ENCODE peak calls at places on chromosomes 5 and 9, in eight cellular contexts. U, H, W, E, V, J, F and R are unnamed samples.

GRCh38 chr5:77397686-77398300 is 94.3 kb downstream of the WDR41 start:
- DNase-seq in U (no peak), H (no peak), W (no peak), E (no peak), V (no peak), J (no peak), F (no peak), R (no peak)

GRCh38 chr5:116442095-116442534 is 132.5 kb downstream of the SEMA6A start:
- DNase-seq in U (no peak), H (peak; percentile 68), W (no peak), E (no peak), V (no peak), J (no peak), F (no peak), R (no peak)

GRCh38 chr9:27569406-27569805 is 3.9 kb downstream of the C9orf72 start:
- DNase-seq in U (no peak), H (no peak), W (no peak), E (no peak), V (no peak), J (no peak), F (no peak), R (no peak)

GRCh38 chr5:128464596-128464995 is 73.4 kb downstream of the FBN2 start:
- DNase-seq in U (no peak), H (no peak), W (no peak), E (no peak), V (no peak), J (no peak), F (no peak), R (no peak)

GRCh38 chr5:31021181-31021624 is 172.3 kb upstream of the CDH6 start:
- DNase-seq in U (no peak), H (no peak), W (no peak), E (peak; percentile 5), V (no peak), J (no peak), F (no peak), R (no peak)

GRCh38 chr5:176562189-176562588 is 13.0 kb downstream of the CDHR2 start:
- DNase-seq in U (no peak), H (no peak), W (no peak), E (no peak), V (no peak), J (no peak), F (no peak), R (no peak)

GRCh38 chr5:151906246-151906645 is 18.4 kb downstream of the GLRA1 start:
- DNase-seq in U (no peak), H (no peak), W (no peak), E (no peak), V (no peak), J (no peak), F (no peak), R (no peak)

GRCh38 chr5:16934123-16934522 is 2.0 kb downstream of the MYO10 start:
- DNase-seq in U (peak; percentile 63), H (peak; percentile 74), W (no peak), E (peak; percentile 86), V (peak; percentile 73), J (peak; percentile 63), F (no peak), R (no peak)

GRCh38 chr5:40853632-40854192 is 12.5 kb downstream of the CARD6 start:
- DNase-seq in U (no peak), H (no peak), W (no peak), E (no peak), V (no peak), J (no peak), F (no peak), R (no peak)

GRCh38 chr5:53463909-53464621 is 16.4 kb upstream of the FST start:
- DNase-seq in U (no peak), H (no peak), W (no peak), E (no peak), V (no peak), J (no peak), F (no peak), R (no peak)

GRCh38 chr5:107875834-107876233 is 205.1 kb upstream of the EFNA5 start:
- DNase-seq in U (peak; percentile 65), H (no peak), W (no peak), E (no peak), V (no peak), J (no peak), F (no peak), R (no peak)

GRCh38 chr5:22835630-22836029 is 17.5 kb downstream of the CDH12 start:
- DNase-seq in U (no peak), H (no peak), W (no peak), E (no peak), V (no peak), J (no peak), F (no peak), R (no peak)

GRCh38 chr5:45507174-45507573 is 189.0 kb downstream of the HCN1 start:
- DNase-seq in U (no peak), H (no peak), W (no peak), E (peak; percentile 78), V (no peak), J (no peak), F (no peak), R (no peak)

GRCh38 chr5:132426525-132427138 is 57.1 kb downstream of the SLC22A5 start:
- DNase-seq in U (no peak), H (peak; percentile 88), W (no peak), E (peak; percentile 80), V (peak; percentile 91), J (peak; percentile 46), F (peak; percentile 59), R (peak; percentile 77)

GRCh38 chr9:134132208-134132870 is 3.5 kb upstream of the WDR5 start:
- DNase-seq in U (no peak), H (peak; percentile 32), W (no peak), E (no peak), V (no peak), J (no peak), F (no peak), R (no peak)

GRCh38 chr5:124888050-124888506 is 141.6 kb upstream of the ZNF608 start:
- DNase-seq in U (no peak), H (no peak), W (no peak), E (no peak), V (no peak), J (no peak), F (no peak), R (no peak)

GRCh38 chr5:12413585-12413984 is 509.3 kb upstream of the CTNND2 start:
- DNase-seq in U (no peak), H (no peak), W (no peak), E (no peak), V (no peak), J (no peak), F (no peak), R (no peak)

GRCh38 chr5:149544199-149544472 is 7.1 kb downstream of the CSNK1A1 start:
- DNase-seq in U (no peak), H (no peak), W (no peak), E (peak; percentile 49), V (no peak), J (no peak), F (no peak), R (no peak)

GRCh38 chr5:149543361-149544198 is 7.7 kb downstream of the CSNK1A1 start:
- DNase-seq in U (no peak), H (no peak), W (no peak), E (peak; percentile 58), V (no peak), J (no peak), F (no peak), R (no peak)

GRCh38 chr5:149541893-149542292 is 9.3 kb downstream of the CSNK1A1 start:
- DNase-seq in U (no peak), H (no peak), W (no peak), E (no peak), V (no peak), J (no peak), F (no peak), R (no peak)

GRCh38 chr5:149546974-149547373 is 4.3 kb downstream of the CSNK1A1 start:
- DNase-seq in U (no peak), H (no peak), W (no peak), E (no peak), V (no peak), J (no peak), F (no peak), R (no peak)

DNA sequence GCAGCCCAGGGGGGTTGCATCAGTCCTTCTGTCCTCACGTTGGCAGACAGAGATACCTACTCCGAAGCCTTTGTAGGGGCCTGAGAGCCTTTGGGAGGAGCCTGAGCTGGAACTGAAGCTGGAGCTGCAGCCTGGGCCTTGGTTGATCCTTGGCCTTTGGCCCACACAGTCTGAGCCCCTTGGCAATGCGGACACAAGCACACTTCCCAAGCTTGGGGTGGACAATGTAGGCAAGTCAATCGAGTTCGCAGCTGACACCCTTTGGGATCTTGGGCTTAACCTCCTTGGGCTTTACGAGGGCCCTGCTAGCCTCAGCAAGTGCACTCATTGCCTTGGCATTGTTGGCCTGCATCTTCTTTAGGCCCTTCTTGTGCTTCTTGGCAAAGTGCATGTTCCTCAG is 5.9 kb downstream of the CSNK1A1 start:
- DNase-seq in U (no peak), H (no peak), W (no peak), E (no peak), V (no peak), J (no peak), F (no peak), R (no peak)
- TF ChIP-seq POLR2A in U (no peak), H (no peak), W (no peak), E (no peak), V (no peak), J (no peak), F (no peak), R (no peak)

GRCh38 chr9:93024646-93024910 is 33.9 kb upstream of the SUSD3 start:
- DNase-seq in U (no peak), H (no peak), W (no peak), E (no peak), V (no peak), J (no peak), F (no peak), R (no peak)
- H3K4me1 ChIP-seq in U (no peaks in the 10 kb centered on the region), H (no peaks in the 10 kb centered on the region), W (peaks cover 11% of the 10 kb centered on the region), E (no peaks in the 10 kb centered on the region), V (peaks cover 4% of the 10 kb centered on the region), J (no peaks in the 10 kb centered on the region), F (no peaks in the 10 kb centered on the region), R (no peaks in the 10 kb centered on the region)

GRCh38 chr9:129111143-129111761 is at the start of gene PTPA:
- DNase-seq in U (peak; percentile 70), H (peak; percentile 95), W (no peak), E (peak; percentile 88), V (peak; percentile 91), J (peak; percentile 84), F (peak; percentile 55), R (peak; percentile 76)
- TF ChIP-seq POLR2A in U (no peak), H (peak; percentile 21), W (peak; percentile 8), E (no peak), V (peak; percentile 8), J (peak; percentile 11), F (no peak), R (no peak)

DNA sequence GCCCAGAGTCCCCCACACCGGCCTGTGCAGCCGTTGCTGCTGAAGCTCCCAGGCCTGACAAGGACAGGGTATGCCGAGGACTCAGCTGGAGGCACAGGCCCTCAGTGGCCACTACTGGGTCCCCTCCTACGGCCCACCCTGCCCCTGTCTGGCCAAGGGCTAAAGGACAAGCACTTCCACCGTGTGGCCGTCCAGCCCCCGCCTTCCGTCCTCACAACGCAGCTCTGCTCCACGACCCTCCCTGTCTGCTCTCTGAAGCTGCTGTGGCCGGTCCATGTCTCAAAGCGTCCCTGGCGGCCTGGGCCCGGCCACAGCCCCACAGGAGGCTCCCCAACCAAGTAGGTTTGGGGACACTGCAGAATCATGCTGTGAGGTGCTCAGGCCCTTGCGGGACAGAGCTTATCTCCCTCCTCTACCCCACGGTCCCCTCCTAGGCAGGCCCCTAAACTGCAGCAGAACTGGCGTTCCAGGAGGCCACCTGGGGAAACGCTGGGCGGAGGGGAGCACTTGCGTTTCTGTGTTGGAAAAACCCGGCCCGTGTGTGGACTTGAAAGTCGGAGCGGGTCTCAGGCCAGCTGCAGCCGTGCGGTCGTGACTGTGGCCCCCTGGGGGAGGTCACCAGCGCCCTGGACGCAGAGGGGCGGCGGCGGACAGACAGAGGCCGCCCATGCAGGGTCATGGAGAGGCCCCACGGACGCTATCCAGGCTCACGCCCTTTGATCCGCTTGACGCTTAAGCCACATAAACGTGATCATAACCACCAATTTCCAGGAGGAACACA is 45.6 kb downstream of the NKD2 start:
- DNase-seq in U (no peak), H (peak; percentile 57), W (no peak), E (no peak), V (no peak), J (no peak), F (no peak), R (no peak)
- H3K4me1 ChIP-seq in U (no peaks in the 10 kb centered on the region), H (no peaks in the 10 kb centered on the region), W (no peaks in the 10 kb centered on the region), E (no peaks in the 10 kb centered on the region), V (peaks cover 7% of the 10 kb centered on the region), J (no peaks in the 10 kb centered on the region), F (peaks cover 12% of the 10 kb centered on the region), R (no peaks in the 10 kb centered on the region)